ENCODE peak calls at places on chromosomes 12 and 14, in four cellular contexts. U is right lobe of liver, Q is heart left ventricle, R is transverse colon. K is an unnamed sample.

GRCh38 chr14:51396222-51396815 is 156.3 kb downstream of the TMX1 start:
- DNase-seq in Q (peak; percentile 44), U (no peak), R (peak; percentile 13), K (peak; percentile 42)

GRCh38 chr14:93778856-93779629 is 9.2 kb downstream of the PRIMA1 start:
- DNase-seq in Q (no peak), R (no peak), U (no peak), K (no peak)

GRCh38 chr12:28424965-28425364 is 234.7 kb downstream of the CCDC91 start:
- DNase-seq in R (no peak), Q (peak; percentile 28), U (no peak), K (peak; percentile 16)

GRCh38 chr12:85280138-85280983 is at the start of gene ALX1:
- DNase-seq in U (peak; percentile 58), R (peak; percentile 9), Q (no peak), K (peak; percentile 27)

GRCh38 chr12:84660139-84660538 is 252.5 kb downstream of the SLC6A15 start:
- DNase-seq in U (no peak), R (no peak), Q (no peak), K (no peak)

GRCh38 chr14:92473261-92473946 is 40.2 kb upstream of the RIN3 start:
- DNase-seq in R (peak; percentile 16), Q (peak; percentile 47), U (no peak), K (peak; percentile 15)

GRCh38 chr14:53247596-53248370 is 94.7 kb upstream of the DDHD1 start:
- DNase-seq in U (no peak), Q (peak; percentile 21), R (no peak), K (no peak)

GRCh38 chr12:55250944-55251343 is 6.5 kb downstream of the OR6C74 start:
- DNase-seq in U (no peak), Q (no peak), R (no peak), K (no peak)

GRCh38 chr14:31075144-31075543 is 49.0 kb upstream of the STRN3 start:
- DNase-seq in R (no peak), Q (no peak), U (no peak), K (no peak)

GRCh38 chr14:20714593-20715250 is 26.2 kb downstream of the ANG start:
- DNase-seq in U (no peak), R (peak; percentile 79), Q (peak; percentile 87), K (peak; percentile 65)

GRCh38 chr12:115388139-115388538 is 704.2 kb upstream of the TBX3 start:
- DNase-seq in U (no peak), Q (no peak), R (no peak), K (no peak)

GRCh38 chr14:79852975-79853374 is 358.3 kb downstream of the DIO2 start:
- DNase-seq in U (no peak), R (no peak), Q (no peak), K (no peak)

GRCh38 chr12:50057000-50057841 is at the start of gene ASIC1:
- DNase-seq in Q (peak; percentile 78), R (peak; percentile 60), U (peak; percentile 73), K (peak; percentile 79)

GRCh38 chr12:14910090-14910915 is 24.6 kb upstream of the MGP start:
- DNase-seq in Q (no peak), R (no peak), U (no peak), K (no peak)

GRCh38 chr12:89073027-89073398 is 279.3 kb downstream of the DUSP6 start:
- DNase-seq in U (no peak), R (no peak), Q (no peak), K (no peak)

GRCh38 chr12:25458047-25458552 is 95.0 kb downstream of the LMNTD1 start:
- DNase-seq in R (no peak), U (no peak), Q (no peak), K (no peak)

DNA sequence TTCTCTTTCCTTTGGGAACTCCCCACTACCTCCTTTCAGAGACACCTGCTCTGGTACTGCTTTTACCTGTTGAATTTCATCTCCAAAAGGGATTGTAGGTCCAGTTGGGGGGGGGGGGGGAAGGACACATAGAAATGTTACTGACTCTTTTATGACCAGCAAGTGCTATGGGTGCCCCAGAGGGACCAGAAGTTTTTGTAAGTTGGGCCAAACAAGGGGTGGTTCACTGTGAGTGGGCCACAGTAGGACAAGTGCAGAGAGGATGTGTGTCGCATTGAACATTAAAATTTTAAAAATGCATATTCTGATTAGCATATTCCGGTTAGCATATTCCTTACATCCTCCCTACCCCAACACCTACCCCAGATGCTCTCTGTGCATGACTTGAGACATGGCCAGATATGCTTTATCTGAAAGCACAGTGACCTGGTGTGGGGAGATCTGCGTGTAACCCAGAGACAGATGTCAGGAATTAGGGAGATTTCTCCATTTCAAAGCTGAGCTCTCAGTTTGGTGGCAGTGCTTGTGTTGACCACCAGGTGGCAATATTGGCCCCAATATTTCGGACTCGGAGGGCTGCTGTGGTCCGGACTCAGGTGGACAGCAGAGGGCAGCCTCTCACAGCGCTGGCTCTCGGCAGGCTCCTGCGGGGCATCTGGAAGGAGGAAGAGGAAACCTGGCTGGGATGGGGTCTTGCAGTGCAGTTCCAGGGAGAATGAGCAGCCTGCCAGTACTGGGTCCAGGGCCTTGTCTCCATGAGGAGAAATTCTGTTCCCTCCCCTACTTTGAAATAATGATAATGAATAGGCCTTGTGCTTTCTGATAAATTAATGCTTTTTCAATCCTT is 1.6 kb upstream of the CEBPE start:
- DNase-seq in R (peak; percentile 92), Q (peak; percentile 90), U (peak; percentile 91), K (peak; percentile 94)
- TF ChIP-seq POLR2A in R (no peak), Q (no peak), U (no peak), K (no peak)

GRCh38 chr12:47772094-47772660 is 861 bp upstream of the SLC48A1 start:
- DNase-seq in Q (no peak), U (peak; percentile 36), R (no peak), K (no peak)
- H3K4me1 ChIP-seq in Q (peaks cover 18% of the 10 kb centered on the region), U (peaks cover 6% of the 10 kb centered on the region), R (peaks cover 38% of the 10 kb centered on the region), K (peaks cover 27% of the 10 kb centered on the region)

GRCh38 chr12:117188121-117188665 is 2.1 kb downstream of the FBXO21 start:
- DNase-seq in U (no peak), Q (no peak), R (no peak), K (peak; percentile 26)

GRCh38 chr12:117192057-117192456 is 1.8 kb upstream of the FBXO21 start:
- DNase-seq in R (no peak), Q (no peak), U (no peak), K (peak; percentile 35)

GRCh38 chr12:117190210-117190781 is at the start of gene FBXO21:
- DNase-seq in Q (peak; percentile 94), U (peak; percentile 94), R (peak; percentile 93), K (peak; percentile 95)

GRCh38 chr12:117189725-117190209 is 503 bp downstream of the FBXO21 start:
- DNase-seq in Q (peak; percentile 36), U (peak; percentile 77), R (peak; percentile 26), K (no peak)

GRCh38 chr12:117188961-117189724 is 1.1 kb downstream of the FBXO21 start:
- DNase-seq in Q (no peak), U (no peak), R (no peak), K (peak; percentile 49)
- TF ChIP-seq POLR2A in Q (no peak), U (peak; percentile 31), R (no peak), K (no peak)

GRCh38 chr12:62600038-62600437 is 133.4 kb downstream of the MON2 start:
- DNase-seq in Q (no peak), U (no peak), R (no peak), K (no peak)

GRCh38 chr12:62603811-62604098 is 137.1 kb downstream of the MON2 start:
- DNase-seq in R (no peak), Q (no peak), U (no peak), K (no peak)

GRCh38 chr12:62602445-62603060 is 135.9 kb downstream of the MON2 start:
- DNase-seq in Q (peak; percentile 94), U (peak; percentile 91), R (peak; percentile 91), K (peak; percentile 94)

GRCh38 chr12:62603061-62603810 is 136.6 kb downstream of the MON2 start:
- DNase-seq in R (peak; percentile 86), U (peak; percentile 94), Q (peak; percentile 92), K (peak; percentile 90)

DNA sequence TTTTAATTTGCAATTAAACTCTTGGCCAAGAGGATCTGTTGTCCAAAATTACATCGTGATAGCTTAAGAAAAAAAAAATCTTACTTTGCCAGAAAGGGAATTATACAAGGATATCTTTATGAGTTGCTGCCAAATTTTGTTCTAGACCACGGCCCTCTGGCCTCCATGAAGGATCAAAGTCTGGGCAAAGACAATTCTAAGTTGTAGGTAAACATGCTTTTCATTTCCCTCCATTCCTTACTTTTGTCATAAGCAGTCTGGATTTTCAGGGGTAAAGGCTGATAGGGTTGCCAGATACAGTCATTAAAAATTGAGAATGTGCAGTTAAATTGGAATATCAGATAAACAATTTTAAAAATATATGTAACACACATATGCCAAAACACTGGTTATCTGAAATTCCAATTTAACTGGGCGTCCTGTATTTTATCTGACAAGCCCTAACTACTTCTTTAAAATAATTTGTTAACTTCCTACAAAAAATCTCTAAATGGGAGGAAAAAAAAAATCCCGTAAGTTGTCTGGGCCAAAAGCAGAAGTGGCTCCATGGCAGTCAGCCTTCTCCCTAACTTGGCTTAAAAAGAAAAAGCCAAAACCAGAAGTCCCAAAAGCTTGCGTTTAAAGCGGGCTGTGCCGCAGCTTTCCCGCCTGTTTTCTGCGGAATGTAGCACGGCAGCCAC is 135.3 kb downstream of the MON2 start:
- DNase-seq in U (no peak), Q (no peak), R (no peak), K (no peak)
- H3K4me1 ChIP-seq in U (peaks cover 6% of the 10 kb centered on the region), Q (peaks cover 4% of the 10 kb centered on the region), R (peaks cover 7% of the 10 kb centered on the region), K (peaks cover 5% of the 10 kb centered on the region)

DNA sequence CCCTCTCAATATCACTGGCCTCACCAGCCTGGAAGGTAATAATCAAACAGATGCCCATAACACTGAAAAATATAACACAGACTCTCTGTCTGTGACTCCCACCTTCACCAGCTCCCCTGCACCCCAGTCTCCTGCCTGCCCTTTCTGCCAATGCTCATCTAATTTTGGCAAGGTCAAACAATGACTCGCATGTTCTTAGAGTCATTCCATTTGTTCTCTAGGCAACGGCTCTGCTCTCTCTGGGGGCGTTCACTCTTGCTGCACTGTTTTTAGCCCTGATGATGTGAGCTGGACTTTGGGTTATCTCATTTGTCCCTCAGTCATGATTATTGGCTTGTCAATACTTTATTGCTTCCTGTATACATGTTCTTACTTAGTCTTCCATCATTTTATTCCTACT is 691.8 kb downstream of the FLRT2 start:
- DNase-seq in R (no peak), Q (no peak), U (no peak), K (no peak)
- TF ChIP-seq POLR2A in R (no peak), Q (no peak), U (no peak), K (no peak)

GRCh38 chr14:106776395-106776983 is 1250.1 kb downstream of the TMEM121 start:
- DNase-seq in U (no peak), R (no peak), Q (no peak), K (no peak)
- H3K4me1 ChIP-seq in U (no peaks in the 10 kb centered on the region), R (peaks cover 3% of the 10 kb centered on the region), Q (no peaks in the 10 kb centered on the region), K (no peaks in the 10 kb centered on the region)

GRCh38 chr14:94831085-94831484 is 61.2 kb upstream of the GSC start:
- DNase-seq in U (no peak), Q (no peak), R (no peak), K (no peak)

GRCh38 chr14:94826774-94827173 is 56.9 kb upstream of the GSC start:
- DNase-seq in Q (no peak), R (no peak), U (no peak), K (no peak)

GRCh38 chr14:94823556-94824341 is 53.8 kb upstream of the GSC start:
- DNase-seq in U (no peak), R (no peak), Q (no peak), K (no peak)

GRCh38 chr14:94827711-94828505 is 58.0 kb upstream of the GSC start:
- DNase-seq in R (peak; percentile 31), Q (peak; percentile 53), U (no peak), K (peak; percentile 65)
- TF ChIP-seq POLR2A in R (no peak), Q (no peak), U (no peak), K (no peak)